ENCODE peak calls at places on chromosome 9, in nine cellular contexts. One of them, this sample, is unnamed.

GRCh38 chr9:108996653-108997052 is 16.6 kb downstream of the CTNNAL1 start:
- DNase-seq in retinal pigment epithelial cell: no peak
- DNase-seq in activated effector memory CD4-positive, alpha-beta T cell treated with anti-CD3 and anti-CD28 coated beads, Interleukin-2, amount 50 U/mL, for 16 hours: no peak
- DNase-seq in stimulated activated naive CD8-positive, alpha-beta T cell treated with anti-CD3 and anti-CD28 coated beads, Interleukin-15, amount 100 ng/mL, for 72 hours: no peak
- DNase-seq in GM12865: no peak
- DNase-seq in MM.1S: no peak
- DNase-seq in colonic mucosa: no peak
- DNase-seq in GM20000: no peak
- DNase-seq in ELR: no peak
- DNase-seq in this sample: no peak

GRCh38 chr9:121991305-121991661 is 101.8 kb downstream of the TTLL11 start:
- DNase-seq in ELR: no peak
- DNase-seq in GM20000: no peak
- DNase-seq in stimulated activated naive CD8-positive, alpha-beta T cell treated with anti-CD3 and anti-CD28 coated beads, Interleukin-15, amount 100 ng/mL, for 72 hours: no peak
- DNase-seq in activated effector memory CD4-positive, alpha-beta T cell treated with anti-CD3 and anti-CD28 coated beads, Interleukin-2, amount 50 U/mL, for 16 hours: no peak
- DNase-seq in colonic mucosa: no peak
- DNase-seq in MM.1S: no peak
- DNase-seq in GM12865: no peak
- DNase-seq in retinal pigment epithelial cell: no peak
- DNase-seq in this sample: no peak

GRCh38 chr9:107548298-107549142 is 59.0 kb upstream of the KLF4 start:
- DNase-seq in ELR: peak; percentile 93
- DNase-seq in retinal pigment epithelial cell: no peak
- DNase-seq in GM12865: peak; percentile 38
- DNase-seq in activated effector memory CD4-positive, alpha-beta T cell treated with anti-CD3 and anti-CD28 coated beads, Interleukin-2, amount 50 U/mL, for 16 hours: no peak
- DNase-seq in stimulated activated naive CD8-positive, alpha-beta T cell treated with anti-CD3 and anti-CD28 coated beads, Interleukin-15, amount 100 ng/mL, for 72 hours: peak; percentile 14
- DNase-seq in MM.1S: no peak
- DNase-seq in colonic mucosa: no peak
- DNase-seq in GM20000: no peak
- DNase-seq in this sample: no peak

GRCh38 chr9:133982971-133983720 is 9.0 kb downstream of the VAV2 start:
- DNase-seq in retinal pigment epithelial cell: no peak
- DNase-seq in activated effector memory CD4-positive, alpha-beta T cell treated with anti-CD3 and anti-CD28 coated beads, Interleukin-2, amount 50 U/mL, for 16 hours: no peak
- DNase-seq in GM12865: no peak
- DNase-seq in ELR: no peak
- DNase-seq in colonic mucosa: no peak
- DNase-seq in GM20000: no peak
- DNase-seq in stimulated activated naive CD8-positive, alpha-beta T cell treated with anti-CD3 and anti-CD28 coated beads, Interleukin-15, amount 100 ng/mL, for 72 hours: no peak
- DNase-seq in MM.1S: no peak
- DNase-seq in this sample: no peak

GRCh38 chr9:94865599-94866456 is 139.3 kb downstream of the AOPEP start:
- DNase-seq in ELR: no peak
- DNase-seq in GM12865: no peak
- DNase-seq in retinal pigment epithelial cell: peak; percentile 90
- DNase-seq in MM.1S: no peak
- DNase-seq in stimulated activated naive CD8-positive, alpha-beta T cell treated with anti-CD3 and anti-CD28 coated beads, Interleukin-15, amount 100 ng/mL, for 72 hours: no peak
- DNase-seq in colonic mucosa: no peak
- DNase-seq in activated effector memory CD4-positive, alpha-beta T cell treated with anti-CD3 and anti-CD28 coated beads, Interleukin-2, amount 50 U/mL, for 16 hours: no peak
- DNase-seq in GM20000: no peak
- DNase-seq in this sample: no peak

GRCh38 chr9:20662156-20662555 is 21.9 kb upstream of the FOCAD start:
- DNase-seq in colonic mucosa: no peak
- DNase-seq in MM.1S: no peak
- DNase-seq in stimulated activated naive CD8-positive, alpha-beta T cell treated with anti-CD3 and anti-CD28 coated beads, Interleukin-15, amount 100 ng/mL, for 72 hours: no peak
- DNase-seq in ELR: no peak
- DNase-seq in GM20000: no peak
- DNase-seq in GM12865: no peak
- DNase-seq in activated effector memory CD4-positive, alpha-beta T cell treated with anti-CD3 and anti-CD28 coated beads, Interleukin-2, amount 50 U/mL, for 16 hours: no peak
- DNase-seq in retinal pigment epithelial cell: no peak
- DNase-seq in this sample: no peak

GRCh38 chr9:93670208-93671029 is 94.0 kb downstream of the PHF2 start:
- DNase-seq in colonic mucosa: peak; percentile 11
- DNase-seq in MM.1S: no peak
- DNase-seq in retinal pigment epithelial cell: no peak
- DNase-seq in GM12865: no peak
- DNase-seq in activated effector memory CD4-positive, alpha-beta T cell treated with anti-CD3 and anti-CD28 coated beads, Interleukin-2, amount 50 U/mL, for 16 hours: peak; percentile 61
- DNase-seq in stimulated activated naive CD8-positive, alpha-beta T cell treated with anti-CD3 and anti-CD28 coated beads, Interleukin-15, amount 100 ng/mL, for 72 hours: peak; percentile 16
- DNase-seq in ELR: peak; percentile 64
- DNase-seq in GM20000: no peak
- DNase-seq in this sample: no peak

GRCh38 chr9:133520121-133520835 is 4.5 kb downstream of the MYMK start:
- DNase-seq in MM.1S: no peak
- DNase-seq in activated effector memory CD4-positive, alpha-beta T cell treated with anti-CD3 and anti-CD28 coated beads, Interleukin-2, amount 50 U/mL, for 16 hours: no peak
- DNase-seq in GM12865: no peak
- DNase-seq in stimulated activated naive CD8-positive, alpha-beta T cell treated with anti-CD3 and anti-CD28 coated beads, Interleukin-15, amount 100 ng/mL, for 72 hours: no peak
- DNase-seq in colonic mucosa: no peak
- DNase-seq in ELR: no peak
- DNase-seq in retinal pigment epithelial cell: no peak
- DNase-seq in GM20000: no peak
- DNase-seq in this sample: no peak

GRCh38 chr9:114811301-114811700 is 5.5 kb upstream of the TNFSF15 start:
- DNase-seq in MM.1S: no peak
- DNase-seq in ELR: no peak
- DNase-seq in retinal pigment epithelial cell: peak; percentile 87
- DNase-seq in activated effector memory CD4-positive, alpha-beta T cell treated with anti-CD3 and anti-CD28 coated beads, Interleukin-2, amount 50 U/mL, for 16 hours: no peak
- DNase-seq in colonic mucosa: peak; percentile 32
- DNase-seq in GM12865: no peak
- DNase-seq in GM20000: no peak
- DNase-seq in stimulated activated naive CD8-positive, alpha-beta T cell treated with anti-CD3 and anti-CD28 coated beads, Interleukin-15, amount 100 ng/mL, for 72 hours: no peak
- DNase-seq in this sample: peak; percentile 65

GRCh38 chr9:21367957-21368356 is at the start of gene IFNA13:
- DNase-seq in GM20000: no peak
- DNase-seq in MM.1S: no peak
- DNase-seq in ELR: no peak
- DNase-seq in colonic mucosa: no peak
- DNase-seq in stimulated activated naive CD8-positive, alpha-beta T cell treated with anti-CD3 and anti-CD28 coated beads, Interleukin-15, amount 100 ng/mL, for 72 hours: no peak
- DNase-seq in activated effector memory CD4-positive, alpha-beta T cell treated with anti-CD3 and anti-CD28 coated beads, Interleukin-2, amount 50 U/mL, for 16 hours: no peak
- DNase-seq in GM12865: no peak
- DNase-seq in retinal pigment epithelial cell: no peak
- DNase-seq in this sample: no peak

GRCh38 chr9:119963798-119964372 is 594.6 kb upstream of the BRINP1 start:
- DNase-seq in GM20000: no peak
- DNase-seq in MM.1S: no peak
- DNase-seq in colonic mucosa: no peak
- DNase-seq in stimulated activated naive CD8-positive, alpha-beta T cell treated with anti-CD3 and anti-CD28 coated beads, Interleukin-15, amount 100 ng/mL, for 72 hours: no peak
- DNase-seq in retinal pigment epithelial cell: peak; percentile 97
- DNase-seq in GM12865: no peak
- DNase-seq in ELR: peak; percentile 80
- DNase-seq in activated effector memory CD4-positive, alpha-beta T cell treated with anti-CD3 and anti-CD28 coated beads, Interleukin-2, amount 50 U/mL, for 16 hours: no peak
- DNase-seq in this sample: no peak

GRCh38 chr9:136539427-136540412 is 6.1 kb downstream of the NOTCH1 start:
- DNase-seq in colonic mucosa: peak; percentile 99
- DNase-seq in stimulated activated naive CD8-positive, alpha-beta T cell treated with anti-CD3 and anti-CD28 coated beads, Interleukin-15, amount 100 ng/mL, for 72 hours: peak; percentile 96
- DNase-seq in retinal pigment epithelial cell: peak; percentile 10
- DNase-seq in GM12865: peak; percentile 92
- DNase-seq in MM.1S: peak; percentile 97
- DNase-seq in activated effector memory CD4-positive, alpha-beta T cell treated with anti-CD3 and anti-CD28 coated beads, Interleukin-2, amount 50 U/mL, for 16 hours: peak; percentile 97
- DNase-seq in ELR: peak; percentile 87
- DNase-seq in GM20000: peak; percentile 91
- DNase-seq in this sample: peak; percentile 76

GRCh38 chr9:76519027-76519835 is 60.2 kb downstream of the GCNT1 start:
- DNase-seq in stimulated activated naive CD8-positive, alpha-beta T cell treated with anti-CD3 and anti-CD28 coated beads, Interleukin-15, amount 100 ng/mL, for 72 hours: no peak
- DNase-seq in GM12865: no peak
- DNase-seq in retinal pigment epithelial cell: no peak
- DNase-seq in ELR: no peak
- DNase-seq in activated effector memory CD4-positive, alpha-beta T cell treated with anti-CD3 and anti-CD28 coated beads, Interleukin-2, amount 50 U/mL, for 16 hours: no peak
- DNase-seq in GM20000: no peak
- DNase-seq in colonic mucosa: no peak
- DNase-seq in MM.1S: no peak
- DNase-seq in this sample: no peak

GRCh38 chr9:69485466-69485865 is 160.5 kb downstream of the ENTREP1 start:
- DNase-seq in MM.1S: no peak
- DNase-seq in colonic mucosa: peak; percentile 66
- DNase-seq in retinal pigment epithelial cell: no peak
- DNase-seq in stimulated activated naive CD8-positive, alpha-beta T cell treated with anti-CD3 and anti-CD28 coated beads, Interleukin-15, amount 100 ng/mL, for 72 hours: no peak
- DNase-seq in activated effector memory CD4-positive, alpha-beta T cell treated with anti-CD3 and anti-CD28 coated beads, Interleukin-2, amount 50 U/mL, for 16 hours: no peak
- DNase-seq in ELR: no peak
- DNase-seq in GM20000: no peak
- DNase-seq in GM12865: no peak
- DNase-seq in this sample: peak; percentile 6

GRCh38 chr9:15606667-15607472 is 54.0 kb downstream of the CCDC171 start:
- DNase-seq in ELR: peak; percentile 64
- DNase-seq in GM12865: peak; percentile 51
- DNase-seq in GM20000: peak; percentile 45
- DNase-seq in stimulated activated naive CD8-positive, alpha-beta T cell treated with anti-CD3 and anti-CD28 coated beads, Interleukin-15, amount 100 ng/mL, for 72 hours: no peak
- DNase-seq in retinal pigment epithelial cell: no peak
- DNase-seq in colonic mucosa: peak; percentile 22
- DNase-seq in activated effector memory CD4-positive, alpha-beta T cell treated with anti-CD3 and anti-CD28 coated beads, Interleukin-2, amount 50 U/mL, for 16 hours: no peak
- DNase-seq in MM.1S: peak; percentile 40
- DNase-seq in this sample: peak; percentile 87

GRCh38 chr9:83675466-83675865 is 32.3 kb downstream of the UBQLN1 start:
- DNase-seq in activated effector memory CD4-positive, alpha-beta T cell treated with anti-CD3 and anti-CD28 coated beads, Interleukin-2, amount 50 U/mL, for 16 hours: no peak
- DNase-seq in colonic mucosa: no peak
- DNase-seq in retinal pigment epithelial cell: no peak
- DNase-seq in ELR: peak; percentile 16
- DNase-seq in stimulated activated naive CD8-positive, alpha-beta T cell treated with anti-CD3 and anti-CD28 coated beads, Interleukin-15, amount 100 ng/mL, for 72 hours: no peak
- DNase-seq in GM12865: no peak
- DNase-seq in MM.1S: no peak
- DNase-seq in GM20000: no peak
- DNase-seq in this sample: no peak

GRCh38 chr9:38408719-38409118 is 15.5 kb downstream of the IGFBPL1 start:
- DNase-seq in colonic mucosa: no peak
- DNase-seq in activated effector memory CD4-positive, alpha-beta T cell treated with anti-CD3 and anti-CD28 coated beads, Interleukin-2, amount 50 U/mL, for 16 hours: no peak
- DNase-seq in GM12865: peak; percentile 51
- DNase-seq in ELR: no peak
- DNase-seq in retinal pigment epithelial cell: no peak
- DNase-seq in GM20000: no peak
- DNase-seq in MM.1S: no peak
- DNase-seq in stimulated activated naive CD8-positive, alpha-beta T cell treated with anti-CD3 and anti-CD28 coated beads, Interleukin-15, amount 100 ng/mL, for 72 hours: no peak
- DNase-seq in this sample: no peak

GRCh38 chr9:108078823-108079222 is 589.3 kb upstream of the KLF4 start:
- DNase-seq in GM20000: no peak
- DNase-seq in stimulated activated naive CD8-positive, alpha-beta T cell treated with anti-CD3 and anti-CD28 coated beads, Interleukin-15, amount 100 ng/mL, for 72 hours: no peak
- DNase-seq in retinal pigment epithelial cell: no peak
- DNase-seq in ELR: no peak
- DNase-seq in activated effector memory CD4-positive, alpha-beta T cell treated with anti-CD3 and anti-CD28 coated beads, Interleukin-2, amount 50 U/mL, for 16 hours: no peak
- DNase-seq in GM12865: no peak
- DNase-seq in colonic mucosa: no peak
- DNase-seq in MM.1S: no peak
- DNase-seq in this sample: no peak

GRCh38 chr9:116155700-116156045 is 2.1 kb downstream of the PAPPA start:
- DNase-seq in GM12865: no peak
- DNase-seq in MM.1S: no peak
- DNase-seq in stimulated activated naive CD8-positive, alpha-beta T cell treated with anti-CD3 and anti-CD28 coated beads, Interleukin-15, amount 100 ng/mL, for 72 hours: no peak
- DNase-seq in colonic mucosa: no peak
- DNase-seq in activated effector memory CD4-positive, alpha-beta T cell treated with anti-CD3 and anti-CD28 coated beads, Interleukin-2, amount 50 U/mL, for 16 hours: no peak
- DNase-seq in ELR: peak; percentile 69
- DNase-seq in retinal pigment epithelial cell: no peak
- DNase-seq in GM20000: no peak
- DNase-seq in this sample: no peak

GRCh38 chr9:122325124-122325523 is 45.7 kb upstream of the PTGS1 start:
- DNase-seq in ELR: peak; percentile 23
- DNase-seq in stimulated activated naive CD8-positive, alpha-beta T cell treated with anti-CD3 and anti-CD28 coated beads, Interleukin-15, amount 100 ng/mL, for 72 hours: no peak
- DNase-seq in GM12865: no peak
- DNase-seq in MM.1S: no peak
- DNase-seq in activated effector memory CD4-positive, alpha-beta T cell treated with anti-CD3 and anti-CD28 coated beads, Interleukin-2, amount 50 U/mL, for 16 hours: no peak
- DNase-seq in colonic mucosa: no peak
- DNase-seq in retinal pigment epithelial cell: no peak
- DNase-seq in GM20000: no peak
- DNase-seq in this sample: no peak